ENCODE peak calls at places on chromosomes 5 and 9, in eight cellular contexts. One of them, this sample, is unnamed.

GRCh38 chr5:98934581-98934980 is 5.8 kb upstream of the CHD1 start:
- DNase-seq in activated naive CD8-positive, alpha-beta T cell treated with anti-CD3 and anti-CD28 coated beads, Interleukin-2, amount 50 U/mL, for 24 hours: no peak
- DNase-seq in foreskin fibroblast: no peak
- DNase-seq in GM19239: no peak
- DNase-seq in AG08396: no peak
- DNase-seq in upper lobe of right lung: no peak
- DNase-seq in HL-60: no peak
- DNase-seq in transverse colon: no peak
- DNase-seq in this sample: no peak

GRCh38 chr9:129282308-129283211 is 104.5 kb upstream of the IER5L start:
- DNase-seq in activated naive CD8-positive, alpha-beta T cell treated with anti-CD3 and anti-CD28 coated beads, Interleukin-2, amount 50 U/mL, for 24 hours: no peak
- DNase-seq in foreskin fibroblast: no peak
- DNase-seq in GM19239: no peak
- DNase-seq in AG08396: no peak
- DNase-seq in upper lobe of right lung: peak
- DNase-seq in HL-60: peak
- DNase-seq in transverse colon: peak
- DNase-seq in this sample: peak

GRCh38 chr5:14615365-14615764 is 33.8 kb downstream of the OTULINL start:
- DNase-seq in activated naive CD8-positive, alpha-beta T cell treated with anti-CD3 and anti-CD28 coated beads, Interleukin-2, amount 50 U/mL, for 24 hours: no peak
- DNase-seq in foreskin fibroblast: no peak
- DNase-seq in GM19239: no peak
- DNase-seq in AG08396: no peak
- DNase-seq in upper lobe of right lung: no peak
- DNase-seq in HL-60: no peak
- DNase-seq in transverse colon: no peak
- DNase-seq in this sample: no peak

GRCh38 chr5:156879665-156880285 is 29.7 kb downstream of the PPP1R2B start:
- DNase-seq in activated naive CD8-positive, alpha-beta T cell treated with anti-CD3 and anti-CD28 coated beads, Interleukin-2, amount 50 U/mL, for 24 hours: no peak
- DNase-seq in foreskin fibroblast: no peak
- DNase-seq in GM19239: peak
- DNase-seq in AG08396: no peak
- DNase-seq in upper lobe of right lung: no peak
- DNase-seq in HL-60: no peak
- DNase-seq in transverse colon: peak
- DNase-seq in this sample: no peak

GRCh38 chr9:110126986-110127864 is 80.7 kb downstream of the C9orf152 start:
- DNase-seq in activated naive CD8-positive, alpha-beta T cell treated with anti-CD3 and anti-CD28 coated beads, Interleukin-2, amount 50 U/mL, for 24 hours: no peak
- DNase-seq in foreskin fibroblast: no peak
- DNase-seq in GM19239: no peak
- DNase-seq in AG08396: peak
- DNase-seq in upper lobe of right lung: no peak
- DNase-seq in HL-60: no peak
- DNase-seq in transverse colon: peak
- DNase-seq in this sample: peak

GRCh38 chr5:65086234-65086886 is 317.6 kb downstream of the CWC27 start:
- DNase-seq in activated naive CD8-positive, alpha-beta T cell treated with anti-CD3 and anti-CD28 coated beads, Interleukin-2, amount 50 U/mL, for 24 hours: no peak
- DNase-seq in foreskin fibroblast: no peak
- DNase-seq in GM19239: no peak
- DNase-seq in AG08396: no peak
- DNase-seq in upper lobe of right lung: no peak
- DNase-seq in HL-60: no peak
- DNase-seq in transverse colon: no peak
- DNase-seq in this sample: no peak

GRCh38 chr9:89849096-89849495 is 244.3 kb downstream of the GADD45G start:
- DNase-seq in activated naive CD8-positive, alpha-beta T cell treated with anti-CD3 and anti-CD28 coated beads, Interleukin-2, amount 50 U/mL, for 24 hours: no peak
- DNase-seq in foreskin fibroblast: no peak
- DNase-seq in GM19239: no peak
- DNase-seq in AG08396: no peak
- DNase-seq in upper lobe of right lung: no peak
- DNase-seq in HL-60: no peak
- DNase-seq in transverse colon: no peak
- DNase-seq in this sample: no peak

GRCh38 chr9:119218293-119218692 is 150.9 kb downstream of the BRINP1 start:
- DNase-seq in activated naive CD8-positive, alpha-beta T cell treated with anti-CD3 and anti-CD28 coated beads, Interleukin-2, amount 50 U/mL, for 24 hours: no peak
- DNase-seq in foreskin fibroblast: no peak
- DNase-seq in GM19239: no peak
- DNase-seq in AG08396: no peak
- DNase-seq in upper lobe of right lung: no peak
- DNase-seq in HL-60: no peak
- DNase-seq in transverse colon: no peak
- DNase-seq in this sample: no peak

GRCh38 chr5:157088342-157088990 is 20.4 kb downstream of the HAVCR2 start:
- DNase-seq in activated naive CD8-positive, alpha-beta T cell treated with anti-CD3 and anti-CD28 coated beads, Interleukin-2, amount 50 U/mL, for 24 hours: no peak
- DNase-seq in foreskin fibroblast: no peak
- DNase-seq in GM19239: no peak
- DNase-seq in AG08396: no peak
- DNase-seq in upper lobe of right lung: no peak
- DNase-seq in HL-60: no peak
- DNase-seq in transverse colon: no peak
- DNase-seq in this sample: no peak

GRCh38 chr5:7565559-7565958 is 169.6 kb downstream of the ADCY2 start:
- DNase-seq in activated naive CD8-positive, alpha-beta T cell treated with anti-CD3 and anti-CD28 coated beads, Interleukin-2, amount 50 U/mL, for 24 hours: no peak
- DNase-seq in foreskin fibroblast: no peak
- DNase-seq in GM19239: no peak
- DNase-seq in AG08396: no peak
- DNase-seq in upper lobe of right lung: no peak
- DNase-seq in HL-60: no peak
- DNase-seq in transverse colon: no peak
- DNase-seq in this sample: no peak

GRCh38 chr9:76818271-76818670 is 54.0 kb downstream of the PCA3 start:
- DNase-seq in activated naive CD8-positive, alpha-beta T cell treated with anti-CD3 and anti-CD28 coated beads, Interleukin-2, amount 50 U/mL, for 24 hours: no peak
- DNase-seq in foreskin fibroblast: peak
- DNase-seq in GM19239: no peak
- DNase-seq in AG08396: peak
- DNase-seq in upper lobe of right lung: no peak
- DNase-seq in HL-60: no peak
- DNase-seq in transverse colon: peak
- DNase-seq in this sample: no peak